ENCODE peak calls at places on chromosomes 7 and 10, in seven cellular contexts. A, R, C, X, V, P and Q are unnamed samples.

GRCh38 chr10:124281666-124282065 is 137.1 kb downstream of the OAT start:
- DNase-seq in C (no peak), V (no peak), R (no peak), A (no peak), P (no peak), X (no peak), Q (no peak)

GRCh38 chr10:58993480-58994221 is 182.8 kb upstream of the PHYHIPL start:
- DNase-seq in C (no peak), V (no peak), P (no peak), R (no peak), A (no peak), X (no peak), Q (no peak)

GRCh38 chr7:81604075-81604807 is 165.6 kb downstream of the HGF start:
- DNase-seq in C (peak), R (no peak), A (no peak), V (peak), X (no peak), P (no peak), Q (no peak)

GRCh38 chr7:132251327-132251659 is 325.0 kb downstream of the PLXNA4 start:
- DNase-seq in R (peak), V (peak), C (no peak), A (peak), X (no peak), P (no peak), Q (no peak)

GRCh38 chr7:98091523-98091922 is 15.1 kb upstream of the LMTK2 start:
- DNase-seq in R (no peak), V (no peak), A (no peak), P (no peak), C (no peak), X (no peak), Q (no peak)

GRCh38 chr10:104300736-104301292 is 31.8 kb downstream of the GSTO2 start:
- DNase-seq in V (peak), P (no peak), R (peak), A (peak), C (peak), X (no peak), Q (no peak)

GRCh38 chr7:30717181-30717580 is 34.8 kb upstream of the INMT start:
- DNase-seq in A (no peak), X (peak), P (no peak), C (no peak), R (no peak), V (no peak), Q (no peak)

GRCh38 chr7:90771281-90771680 is 175.2 kb downstream of the CDK14 start:
- DNase-seq in P (no peak), V (peak), A (no peak), X (no peak), C (peak), R (no peak), Q (no peak)

GRCh38 chr7:90455163-90456030 is 14.0 kb upstream of the PTTG1IP2 start:
- DNase-seq in X (no peak), V (peak), P (no peak), C (peak), R (no peak), A (no peak), Q (peak)

GRCh38 chr7:47035522-47035921 is 546.4 kb downstream of the TNS3 start:
- DNase-seq in X (no peak), C (no peak), V (no peak), P (no peak), R (no peak), A (no peak), Q (no peak)

GRCh38 chr7:74364061-74364460 is 74.9 kb downstream of the CLIP2 start:
- DNase-seq in A (no peak), P (no peak), V (no peak), C (no peak), X (no peak), R (no peak), Q (no peak)

GRCh38 chr7:372939-373791 is 83.2 kb downstream of the FOXL3 start:
- DNase-seq in V (peak), A (peak), R (no peak), X (no peak), C (no peak), P (no peak), Q (no peak)

GRCh38 chr10:116097239-116097751 is 175.7 kb downstream of the GFRA1 start:
- DNase-seq in X (no peak), V (no peak), P (no peak), C (no peak), R (no peak), A (no peak), Q (no peak)

GRCh38 chr7:135597181-135597925 is 39.6 kb downstream of the NUP205 start:
- DNase-seq in R (no peak), C (peak), P (no peak), X (no peak), V (peak), A (no peak), Q (no peak)

GRCh38 chr10:6722616-6723004 is 142.5 kb upstream of the PRKCQ start:
- DNase-seq in R (no peak), C (no peak), P (no peak), A (no peak), X (no peak), V (peak), Q (no peak)

GRCh38 chr10:46553238-46554049 is 3.0 kb downstream of the GPRIN2 start:
- DNase-seq in V (no peak), P (no peak), C (no peak), A (peak), X (no peak), R (peak), Q (peak)

GRCh38 chr7:38276096-38276857 is 2.8 kb upstream of the TARP start:
- DNase-seq in P (no peak), V (no peak), C (no peak), R (no peak), X (no peak), A (no peak), Q (no peak)

GRCh38 chr10:29063806-29064644 is 224.8 kb upstream of the LYZL1 start:
- DNase-seq in P (no peak), A (no peak), X (no peak), R (no peak), C (no peak), V (peak), Q (no peak)

GRCh38 chr7:136911362-136911761 is 42.9 kb downstream of the CHRM2 start:
- DNase-seq in V (peak), C (peak), P (no peak), R (no peak), X (peak), A (no peak), Q (no peak)

GRCh38 chr10:70190102-70190501 is 19.8 kb upstream of the SAR1A start:
- DNase-seq in A (no peak), C (no peak), X (no peak), V (no peak), P (no peak), R (no peak), Q (no peak)

GRCh38 chr7:120412665-120413064 is 139.7 kb downstream of the KCND2 start:
- DNase-seq in P (no peak), A (no peak), X (no peak), C (no peak), R (no peak), V (no peak), Q (no peak)

GRCh38 chr10:102661614-102662133 is 17.4 kb downstream of the TRIM8 start:
- DNase-seq in R (no peak), P (no peak), C (no peak), V (no peak), A (no peak), X (no peak), Q (no peak)

GRCh38 chr10:58715056-58715455 is 202.4 kb downstream of the BICC1 start:
- DNase-seq in A (no peak), V (peak), P (no peak), C (no peak), R (no peak), X (no peak), Q (no peak)

GRCh38 chr7:104272767-104273384 is 55.5 kb upstream of the LHFPL3 start:
- DNase-seq in P (no peak), C (peak), V (peak), A (no peak), X (no peak), R (no peak), Q (no peak)

GRCh38 chr10:98377001-98377400 is 38.0 kb downstream of the PYROXD2 start:
- DNase-seq in X (no peak), P (no peak), A (no peak), R (no peak), V (peak), C (no peak), Q (no peak)

GRCh38 chr7:4845740-4846142 is 16.1 kb downstream of the PAPOLB start:
- DNase-seq in V (no peak), A (peak), C (no peak), P (no peak), X (no peak), R (no peak), Q (no peak)

GRCh38 chr7:70506463-70506862 is 625.5 kb upstream of the GALNT17 start:
- DNase-seq in X (no peak), A (no peak), C (no peak), V (no peak), R (no peak), P (no peak), Q (no peak)

GRCh38 chr10:129498680-129499079 is 31.6 kb downstream of the MGMT start:
- DNase-seq in X (no peak), A (no peak), V (no peak), C (no peak), P (no peak), R (no peak), Q (no peak)

GRCh38 chr7:82335927-82336326 is 107.7 kb downstream of the CACNA2D1 start:
- DNase-seq in P (no peak), C (peak), X (no peak), R (no peak), V (peak), A (no peak), Q (no peak)